ENCODE peak calls at places on chromosomes 1 and 21, in eight cellular contexts. D is HL-60; Y is Calu3; Z is A549; N is activated CD8-positive, alpha-beta T cell treated with anti-CD3 and anti-CD28 coated beads for 36 hours; K is LNCaP clone FGC; G is A673; M is osteoblast. A is an unnamed sample.

GRCh38 chr1:47229031-47229831 is 2.8 kb downstream of the TAL1 start:
- DNase-seq in D (no peak), Y (no peak), Z (no peak), N (no peak), K (no peak), G (no peak), M (peak), A (no peak)

GRCh38 chr1:89978763-89979162 is 16.1 kb upstream of the ZNF326 start:
- DNase-seq in D (no peak), Y (no peak), Z (no peak), N (no peak), K (no peak), G (no peak), M (peak), A (peak)

GRCh38 chr1:45044916-45045315 is 32.9 kb downstream of the UROD start:
- DNase-seq in D (no peak), Y (no peak), Z (no peak), N (no peak), K (no peak), G (no peak), M (no peak), A (no peak)

GRCh38 chr21:45788198-45788597 is 144.7 kb downstream of the PCBP3 start:
- DNase-seq in D (no peak), Y (no peak), Z (no peak), N (no peak), K (no peak), G (no peak), M (no peak), A (no peak)

GRCh38 chr1:2911391-2912178 is 109.7 kb upstream of the ACTRT2 start:
- DNase-seq in D (no peak), Y (no peak), Z (no peak), N (no peak), K (peak), G (no peak), M (no peak), A (no peak)

GRCh38 chr21:35190201-35190701 is 141.1 kb upstream of the RUNX1 start:
- DNase-seq in D (no peak), Y (no peak), Z (no peak), N (no peak), K (no peak), G (no peak), M (no peak), A (peak)

GRCh38 chr1:26575350-26575747 is 45.8 kb downstream of the RPS6KA1 start:
- DNase-seq in D (no peak), Y (no peak), Z (no peak), N (no peak), K (no peak), G (no peak), M (no peak), A (no peak)

GRCh38 chr1:241453732-241454131 is 65.8 kb downstream of the FH start:
- DNase-seq in D (no peak), Y (no peak), Z (no peak), N (no peak), K (no peak), G (no peak), M (no peak), A (no peak)

GRCh38 chr1:221693087-221693486 is 48.8 kb downstream of the DUSP10 start:
- DNase-seq in D (no peak), Y (no peak), Z (no peak), N (peak), K (no peak), G (no peak), M (no peak), A (no peak)

GRCh38 chr1:91791103-91791502 is 94.8 kb downstream of the TGFBR3 start:
- DNase-seq in D (no peak), Y (no peak), Z (no peak), N (no peak), K (peak), G (peak), M (no peak), A (no peak)

GRCh38 chr1:41672641-41673313 is 188.3 kb upstream of the EDN2 start:
- DNase-seq in D (no peak), Y (no peak), Z (no peak), N (no peak), K (no peak), G (no peak), M (no peak), A (peak)

GRCh38 chr1:24111998-24112380 is at the start of gene MYOM3:
- DNase-seq in D (no peak), Y (no peak), Z (no peak), N (no peak), K (no peak), G (no peak), M (peak), A (no peak)

GRCh38 chr1:202951437-202951836 is 6.7 kb downstream of the ADIPOR1 start:
- DNase-seq in D (no peak), Y (no peak), Z (no peak), N (no peak), K (no peak), G (peak), M (peak), A (no peak)

GRCh38 chr1:71106658-71107322 is 26.0 kb upstream of the ZRANB2 start:
- DNase-seq in D (no peak), Y (no peak), Z (no peak), N (no peak), K (no peak), G (no peak), M (no peak), A (no peak)

GRCh38 chr1:22039594-22040347 is 12.7 kb upstream of the CDC42 start:
- DNase-seq in D (peak), Y (peak), Z (no peak), N (peak), K (no peak), G (peak), M (no peak), A (peak)

GRCh38 chr1:25744140-25744581 is 55.8 kb upstream of the SELENON start:
- DNase-seq in D (no peak), Y (peak), Z (peak), N (no peak), K (no peak), G (peak), M (peak), A (peak)

GRCh38 chr1:159030311-159030710 is 20.6 kb downstream of the IFI16 start:
- DNase-seq in D (no peak), Y (no peak), Z (no peak), N (no peak), K (no peak), G (no peak), M (no peak), A (no peak)

GRCh38 chr1:153647375-153647714 is 11.2 kb upstream of the SNAPIN start:
- DNase-seq in D (no peak), Y (no peak), Z (no peak), N (no peak), K (no peak), G (no peak), M (no peak), A (no peak)

GRCh38 chr1:225430301-225430700 is 2.5 kb upstream of the LBR start:
- DNase-seq in D (no peak), Y (no peak), Z (no peak), N (no peak), K (no peak), G (no peak), M (peak), A (no peak)

GRCh38 chr1:199859525-199859924 is 168.0 kb upstream of the NR5A2 start:
- DNase-seq in D (peak), Y (no peak), Z (peak), N (no peak), K (no peak), G (peak), M (no peak), A (peak)

GRCh38 chr21:14492890-14493289 is 53.2 kb downstream of the SAMSN1 start:
- DNase-seq in D (no peak), Y (no peak), Z (no peak), N (no peak), K (no peak), G (no peak), M (no peak), A (no peak)

GRCh38 chr1:148385371-148386030 is 97.6 kb downstream of the PPIAL4G start:
- DNase-seq in D (no peak), Y (no peak), Z (no peak), N (no peak), K (no peak), G (no peak), M (no peak), A (no peak)

GRCh38 chr1:49319426-49319963 is 542.8 kb upstream of the BEND5 start:
- DNase-seq in D (no peak), Y (no peak), Z (no peak), N (no peak), K (no peak), G (no peak), M (no peak), A (no peak)

GRCh38 chr1:224859651-224860050 is 69.8 kb upstream of the DNAH14 start:
- DNase-seq in D (no peak), Y (no peak), Z (no peak), N (peak), K (no peak), G (no peak), M (no peak), A (no peak)

GRCh38 chr1:109482242-109482641 is 1.5 kb upstream of the ATXN7L2 start:
- DNase-seq in D (no peak), Y (no peak), Z (no peak), N (no peak), K (no peak), G (no peak), M (no peak), A (no peak)

GRCh38 chr1:109796484-109797305 is 33.0 kb upstream of the EPS8L3 start:
- DNase-seq in D (no peak), Y (no peak), Z (no peak), N (peak), K (no peak), G (no peak), M (peak), A (peak)

GRCh38 chr1:43525995-43526394 is 4.7 kb upstream of the PTPRF start:
- DNase-seq in D (no peak), Y (peak), Z (peak), N (no peak), K (no peak), G (no peak), M (peak), A (peak)

GRCh38 chr1:19792237-19793002 is 7.3 kb downstream of the TMCO4 start:
- DNase-seq in D (no peak), Y (no peak), Z (no peak), N (no peak), K (no peak), G (no peak), M (no peak), A (no peak)

GRCh38 chr1:59298710-59299346 is 1.9 kb downstream of the FGGY start:
- DNase-seq in D (no peak), Y (no peak), Z (no peak), N (no peak), K (no peak), G (no peak), M (peak), A (peak)

GRCh38 chr21:45830720-45831366 is 150.7 kb upstream of the COL6A1 start:
- DNase-seq in D (no peak), Y (no peak), Z (no peak), N (no peak), K (no peak), G (no peak), M (no peak), A (no peak)

GRCh38 chr1:160256396-160257046 is 5.8 kb downstream of the DCAF8 start:
- DNase-seq in D (no peak), Y (peak), Z (no peak), N (no peak), K (no peak), G (peak), M (peak), A (peak)

GRCh38 chr1:21936366-21937031 is 611 bp downstream of the HSPG2 start:
- DNase-seq in D (no peak), Y (no peak), Z (no peak), N (peak), K (no peak), G (no peak), M (no peak), A (no peak)

GRCh38 chr21:41964171-41964570 is 10.4 kb upstream of the C2CD2 start:
- DNase-seq in D (no peak), Y (no peak), Z (no peak), N (no peak), K (no peak), G (no peak), M (peak), A (no peak)

GRCh38 chr1:115671176-115672062 is 29.6 kb downstream of the VANGL1 start:
- DNase-seq in D (no peak), Y (peak), Z (peak), N (no peak), K (no peak), G (no peak), M (no peak), A (peak)

GRCh38 chr1:115672224-115673009 is 30.6 kb downstream of the VANGL1 start:
- DNase-seq in D (no peak), Y (no peak), Z (no peak), N (no peak), K (no peak), G (no peak), M (no peak), A (no peak)

GRCh38 chr1:115677172-115677542 is 35.4 kb downstream of the VANGL1 start:
- DNase-seq in D (no peak), Y (no peak), Z (no peak), N (no peak), K (no peak), G (peak), M (no peak), A (peak)

GRCh38 chr1:115676498-115677171 is 34.9 kb downstream of the VANGL1 start:
- DNase-seq in D (no peak), Y (no peak), Z (no peak), N (no peak), K (peak), G (no peak), M (no peak), A (no peak)

DNA sequence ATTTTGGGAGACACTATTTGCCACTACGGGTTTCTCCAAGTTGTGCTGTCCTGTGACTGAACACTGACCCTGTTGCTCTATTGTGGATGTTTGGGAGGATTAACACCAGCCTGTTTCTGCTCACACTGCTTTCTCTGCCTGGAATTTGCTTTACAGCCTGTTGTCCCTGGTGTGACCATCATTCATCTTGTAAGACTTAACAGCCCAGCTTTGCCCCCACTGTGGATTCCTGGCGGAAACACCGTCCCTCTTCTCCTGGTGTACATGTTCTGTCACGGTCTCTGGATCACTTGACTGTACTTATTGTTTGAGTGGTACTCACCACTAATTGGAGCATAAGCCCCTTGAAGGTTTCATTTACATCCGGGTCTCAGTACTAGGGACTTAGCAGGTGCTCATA is 32.2 kb downstream of the VANGL1 start:
- DNase-seq in D (no peak), Y (no peak), Z (no peak), N (no peak), K (no peak), G (no peak), M (no peak), A (no peak)
- TF ChIP-seq CTCF in D (no peak), Y (no peak), Z (no peak), N (no peak), K (no peak), G (no peak), M (no peak), A (no peak)

DNA sequence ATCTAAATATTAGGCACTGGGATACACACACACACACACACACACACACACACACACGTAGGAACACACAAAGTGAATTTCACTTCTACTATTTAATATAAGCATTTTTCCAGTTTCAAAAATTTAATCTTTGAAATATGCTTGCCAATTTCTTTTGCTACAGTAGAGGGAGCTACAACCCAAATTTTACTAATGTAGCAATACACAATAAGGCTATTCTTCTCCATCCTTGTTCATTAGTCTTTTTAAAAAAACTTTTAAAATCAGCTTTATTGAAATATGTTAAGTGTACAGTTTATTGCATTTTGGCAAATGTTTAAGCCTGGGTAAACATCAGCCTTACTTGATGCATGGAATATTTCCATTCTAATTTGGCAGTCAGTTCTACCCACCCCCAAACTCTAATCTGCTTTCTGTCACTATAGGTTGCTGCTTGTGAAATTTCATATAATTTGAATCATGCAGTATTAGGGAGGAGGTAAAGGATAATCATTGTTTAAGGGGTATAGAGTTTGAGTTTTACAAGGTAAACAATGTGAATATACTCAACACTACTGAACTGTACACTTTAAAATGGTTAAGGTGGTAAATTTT is 93.0 kb upstream of the TENT5C start:
- DNase-seq in D (no peak), Y (no peak), Z (no peak), N (no peak), K (no peak), G (peak), M (peak), A (peak)
- TF ChIP-seq CTCF in D (peak), Y (no peak), Z (peak), N (peak), K (peak), G (peak), M (peak), A (peak)

GRCh38 chr21:40333731-40334130 is 466.5 kb downstream of the PCP4 start:
- DNase-seq in D (no peak), Y (no peak), Z (no peak), N (no peak), K (no peak), G (no peak), M (no peak), A (no peak)
- TF ChIP-seq CTCF in D (no peak), Y (no peak), Z (no peak), N (no peak), K (no peak), G (no peak), M (no peak), A (no peak)

GRCh38 chr1:156502749-156503671 is 2.4 kb upstream of the MEF2D start:
- DNase-seq in D (peak), Y (peak), Z (peak), N (no peak), K (no peak), G (no peak), M (peak), A (peak)
- TF ChIP-seq CTCF in D (no peak), Y (no peak), Z (no peak), N (no peak), K (no peak), G (no peak), M (no peak), A (no peak)

GRCh38 chr1:50995651-50996050 is 25.6 kb downstream of the CDKN2C start:
- DNase-seq in D (no peak), Y (no peak), Z (no peak), N (no peak), K (no peak), G (no peak), M (no peak), A (no peak)
- TF ChIP-seq CTCF in D (no peak), Y (no peak), Z (no peak), N (no peak), K (no peak), G (no peak), M (no peak), A (no peak)